ENCODE peak calls at places on chromosome 5, in six cellular contexts. L is colonic mucosa, U is HFF-Myc, K is spleen, V is aorta, G is uterus. R is an unnamed sample.

GRCh38 chr5:178209334-178210072 is 5.2 kb downstream of the HNRNPAB start:
- DNase-seq in L (no peak), U (no peak), K (peak; percentile 44), V (no peak), G (no peak), R (no peak)

GRCh38 chr5:18745591-18745987 is 1111.3 kb downstream of the TAF11L14 start:
- DNase-seq in L (no peak), U (no peak), K (peak; percentile 80), V (no peak), G (no peak), R (no peak)

GRCh38 chr5:6551955-6552313 is 80.9 kb downstream of the NSUN2 start:
- DNase-seq in L (no peak), U (no peak), K (no peak), V (no peak), G (no peak), R (no peak)

GRCh38 chr5:128397878-128398277 is 140.2 kb downstream of the FBN2 start:
- DNase-seq in L (no peak), U (no peak), K (no peak), V (no peak), G (no peak), R (no peak)

GRCh38 chr5:144183254-144183889 is 12.7 kb downstream of the KCTD16 start:
- DNase-seq in L (no peak), U (no peak), K (no peak), V (no peak), G (no peak), R (no peak)

GRCh38 chr5:60779431-60779830 is 64.6 kb downstream of the ELOVL7 start:
- DNase-seq in L (no peak), U (no peak), K (no peak), V (no peak), G (no peak), R (no peak)

GRCh38 chr5:156942064-156942463 is 21.0 kb downstream of the TIMD4 start:
- DNase-seq in L (no peak), U (no peak), K (no peak), V (no peak), G (no peak), R (no peak)

GRCh38 chr5:177476531-177477233 is 3.2 kb upstream of the DBN1 start:
- DNase-seq in L (no peak), U (no peak), K (no peak), V (peak; percentile 92), G (peak; percentile 79), R (no peak)

GRCh38 chr5:141001854-141002666 is 35.8 kb downstream of the PCDHAC2 start:
- DNase-seq in L (peak; percentile 16), U (no peak), K (no peak), V (peak; percentile 49), G (peak; percentile 15), R (peak; percentile 10)

DNA sequence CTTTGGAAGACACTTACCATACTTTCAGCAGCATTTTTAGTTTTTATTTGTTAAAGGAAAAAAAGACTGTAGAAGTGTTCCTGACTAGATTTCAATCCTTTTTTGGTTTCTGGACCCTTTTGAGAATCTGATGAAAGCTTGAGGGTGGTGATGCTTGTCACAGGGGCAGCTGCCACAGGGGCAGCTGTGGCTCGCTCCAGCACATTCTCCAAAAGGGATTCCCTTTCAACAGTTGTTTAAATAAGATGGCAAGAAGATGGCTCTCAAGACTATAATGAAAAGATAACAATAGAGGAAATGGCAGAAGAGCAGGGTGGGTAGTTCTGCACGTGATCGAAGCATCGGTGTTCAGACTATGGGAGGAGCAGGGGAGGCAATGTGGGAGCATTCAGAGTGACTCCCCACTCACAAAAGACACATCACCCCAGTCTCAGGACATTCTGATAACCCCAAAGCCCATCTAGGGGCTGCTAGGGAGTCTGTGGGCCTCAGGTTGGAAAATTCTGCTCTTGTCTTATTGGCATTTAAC is 46.5 kb upstream of the TNFAIP8 start:
- DNase-seq in L (no peak), U (no peak), K (no peak), V (no peak), G (no peak), R (no peak)
- H3K4me3 ChIP-seq in L (no peak overlapping the region), U (no peak overlapping the region), K (no peak overlapping the region), V (no peak overlapping the region), G (no peak overlapping the region), R (no peak overlapping the region)

GRCh38 chr5:111954516-111955337 is 197.7 kb upstream of the NREP start:
- DNase-seq in L (no peak), U (no peak), K (no peak), V (no peak), G (no peak), R (no peak)
- H3K4me3 ChIP-seq in L (no peak overlapping the region), U (no peak overlapping the region), K (no peak overlapping the region), V (no peak overlapping the region), G (no peak overlapping the region), R (no peak overlapping the region)

GRCh38 chr5:131974622-131974955 is 29.1 kb upstream of the MEIKIN start:
- DNase-seq in L (no peak), U (no peak), K (no peak), V (no peak), G (no peak), R (no peak)

GRCh38 chr5:131976414-131977211 is 31.1 kb upstream of the MEIKIN start:
- DNase-seq in L (no peak), U (no peak), K (peak; percentile 44), V (no peak), G (no peak), R (no peak)

GRCh38 chr5:131973089-131973712 is 27.7 kb upstream of the MEIKIN start:
- DNase-seq in L (no peak), U (no peak), K (peak; percentile 40), V (peak; percentile 26), G (no peak), R (no peak)

GRCh38 chr5:131974956-131975726 is 29.7 kb upstream of the MEIKIN start:
- DNase-seq in L (no peak), U (no peak), K (no peak), V (no peak), G (no peak), R (no peak)

DNA sequence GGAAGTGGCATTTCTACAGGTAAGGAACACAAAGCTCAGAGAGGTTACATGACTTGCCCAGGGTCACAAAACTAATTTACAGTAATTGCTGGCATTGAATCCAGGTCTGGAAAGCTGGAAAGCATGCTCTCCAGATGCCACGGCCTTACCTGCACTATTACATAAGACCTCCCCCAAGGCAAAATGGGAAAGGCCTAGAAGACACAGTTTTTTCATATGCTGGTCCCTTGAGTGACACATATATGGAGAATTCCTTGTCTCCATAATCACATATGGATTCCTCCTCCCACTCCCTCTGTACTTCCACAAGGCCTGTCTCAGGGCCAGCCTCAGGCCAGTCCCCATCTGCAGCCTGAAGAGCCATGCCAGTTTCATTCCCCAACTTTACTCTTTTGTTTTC is 28.5 kb upstream of the MEIKIN start:
- DNase-seq in L (no peak), U (no peak), K (no peak), V (no peak), G (no peak), R (no peak)
- H3K4me3 ChIP-seq in L (no peak overlapping the region), U (no peak overlapping the region), K (no peak overlapping the region), V (no peak overlapping the region), G (no peak overlapping the region), R (no peak overlapping the region)

GRCh38 chr5:169583101-169583423 is 511 bp upstream of the SPDL1 start:
- DNase-seq in L (no peak), U (no peak), K (no peak), V (no peak), G (no peak), R (no peak)

GRCh38 chr5:169581580-169582227 is 1.9 kb upstream of the SPDL1 start:
- DNase-seq in L (peak; percentile 78), U (no peak), K (no peak), V (peak; percentile 45), G (peak; percentile 52), R (no peak)

GRCh38 chr5:169580964-169581363 is 2.6 kb upstream of the SPDL1 start:
- DNase-seq in L (no peak), U (no peak), K (no peak), V (no peak), G (no peak), R (no peak)

GRCh38 chr5:169584998-169585451 is 1.5 kb downstream of the SPDL1 start:
- DNase-seq in L (no peak), U (no peak), K (no peak), V (no peak), G (no peak), R (no peak)

DNA sequence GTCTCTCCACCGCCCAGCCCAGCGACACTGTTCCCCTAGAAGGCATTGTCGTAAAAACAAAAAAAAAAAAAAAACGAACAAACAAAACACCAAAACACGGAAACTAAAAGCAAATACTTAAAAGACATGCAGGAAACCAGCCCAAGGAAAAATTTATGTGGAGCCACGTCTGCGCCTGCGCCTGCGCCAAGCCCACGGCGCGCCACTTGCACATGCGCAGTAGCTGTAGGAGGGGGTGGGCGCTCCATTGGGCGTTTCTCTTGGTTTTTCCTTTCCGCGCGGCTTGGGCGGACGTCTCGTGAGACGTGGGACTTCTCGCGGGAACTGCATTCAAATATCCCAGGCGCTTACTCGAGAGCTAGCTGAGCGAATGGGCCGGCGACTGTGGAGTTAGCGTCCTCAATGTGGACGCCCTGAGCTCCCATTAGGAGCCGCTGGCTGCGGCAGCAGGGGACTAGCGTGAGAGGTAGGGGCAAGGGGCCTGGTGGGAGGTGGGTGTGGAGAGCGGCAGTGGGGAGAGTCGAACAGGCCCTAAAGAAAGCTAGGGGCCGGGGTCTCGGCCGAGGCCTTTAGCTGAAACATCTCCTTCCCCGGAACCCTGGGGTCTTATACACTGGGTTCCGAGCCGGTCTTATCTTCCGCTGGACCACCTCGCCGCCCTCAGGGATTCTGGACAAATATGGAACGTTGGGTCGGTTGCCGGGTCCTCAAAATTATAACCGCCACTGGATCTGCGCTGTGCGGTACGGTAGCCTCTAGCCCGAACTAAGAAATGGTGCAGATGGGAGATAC is at the start of gene SPDL1:
- DNase-seq in L (peak; percentile 97), U (peak; percentile 95), K (peak; percentile 97), V (peak; percentile 96), G (peak; percentile 97), R (peak; percentile 96)
- H3K4me3 ChIP-seq in L (peak within 1 kb of the TSS; percentile 86), U (peak within 1 kb of the TSS; percentile 71), K (peak within 1 kb of the TSS; percentile 75), V (peak within 1 kb of the TSS; percentile 58), G (peak within 1 kb of the TSS; percentile 82), R (peak within 1 kb of the TSS; percentile 86)

DNA sequence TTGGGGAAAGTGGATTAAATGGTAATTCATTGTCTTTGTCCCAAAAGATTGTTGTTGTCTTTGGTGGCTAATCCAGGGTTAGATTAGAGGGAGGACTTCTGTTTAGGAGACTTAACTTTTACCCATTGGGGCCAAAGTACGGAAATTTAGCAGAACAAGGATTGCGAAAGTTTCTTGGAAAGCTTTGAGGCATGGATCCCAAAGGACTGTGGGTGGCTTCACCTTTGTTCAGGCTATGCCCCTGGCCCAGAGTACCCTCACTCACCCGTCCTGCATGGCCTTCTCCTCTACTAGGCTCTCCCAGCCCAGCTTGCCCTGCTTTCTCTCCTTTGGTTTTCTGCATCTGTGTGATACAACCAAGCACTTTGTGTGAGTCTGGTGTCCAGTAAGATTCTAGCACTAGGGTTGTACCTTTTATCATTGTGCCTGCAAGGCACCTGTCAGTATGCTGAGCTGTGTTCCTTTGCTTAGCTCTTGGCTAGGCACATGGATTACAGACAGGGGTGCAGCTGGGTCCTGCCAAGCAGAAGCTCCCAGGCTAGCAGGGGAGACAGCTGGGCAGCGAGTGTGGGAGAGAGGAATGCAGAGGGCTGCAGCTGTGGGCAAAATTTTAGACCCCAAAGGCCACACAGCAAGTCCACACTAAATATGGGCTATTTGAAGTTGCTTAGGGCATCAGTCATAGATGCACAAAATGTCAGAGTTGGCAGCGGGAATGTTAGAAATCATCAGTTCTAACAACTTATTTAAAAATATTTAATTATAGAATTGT is 3.2 kb downstream of the PPARGC1B start:
- DNase-seq in L (no peak), U (no peak), K (no peak), V (no peak), G (no peak), R (no peak)
- H3K4me3 ChIP-seq in L (peak overlapping the region; percentile 75), U (peak overlapping the region; percentile 86), K (no peak overlapping the region), V (no peak overlapping the region), G (no peak overlapping the region), R (peak overlapping the region; percentile 95)

R was measured in psoas muscle.